ENCODE peak calls at places on chromosomes 12 and 14, in ten cellular contexts. One of them, this sample, is unnamed.

GRCh38 chr12:79531547-79531946 is 159.2 kb downstream of the PAWR start:
- DNase-seq in adipocyte: no peak
- DNase-seq in aorta: no peak
- DNase-seq in HTR-8/SVneo: no peak
- DNase-seq in T-helper 1 cell: no peak
- DNase-seq in esophagus squamous epithelium: no peak
- DNase-seq in occipital lobe: no peak
- DNase-seq in AG10803: no peak
- DNase-seq in NCI-H2081: no peak
- DNase-seq in amniotic stem cell: no peak
- DNase-seq in this sample: no peak

GRCh38 chr12:93978553-93978952 is 169.8 kb upstream of the PLXNC1 start:
- DNase-seq in adipocyte: peak
- DNase-seq in aorta: no peak
- DNase-seq in HTR-8/SVneo: no peak
- DNase-seq in T-helper 1 cell: no peak
- DNase-seq in esophagus squamous epithelium: no peak
- DNase-seq in occipital lobe: no peak
- DNase-seq in AG10803: peak
- DNase-seq in NCI-H2081: no peak
- DNase-seq in amniotic stem cell: no peak
- DNase-seq in this sample: no peak

GRCh38 chr12:48177985-48178384 is 5.5 kb upstream of the CCDC184 start:
- DNase-seq in adipocyte: no peak
- DNase-seq in aorta: no peak
- DNase-seq in HTR-8/SVneo: no peak
- DNase-seq in T-helper 1 cell: no peak
- DNase-seq in esophagus squamous epithelium: no peak
- DNase-seq in occipital lobe: no peak
- DNase-seq in AG10803: no peak
- DNase-seq in NCI-H2081: no peak
- DNase-seq in amniotic stem cell: no peak
- DNase-seq in this sample: no peak

GRCh38 chr12:89244536-89244935 is 107.8 kb downstream of the DUSP6 start:
- DNase-seq in adipocyte: no peak
- DNase-seq in aorta: no peak
- DNase-seq in HTR-8/SVneo: no peak
- DNase-seq in T-helper 1 cell: no peak
- DNase-seq in esophagus squamous epithelium: no peak
- DNase-seq in occipital lobe: no peak
- DNase-seq in AG10803: peak
- DNase-seq in NCI-H2081: no peak
- DNase-seq in amniotic stem cell: no peak
- DNase-seq in this sample: no peak

GRCh38 chr12:96081596-96081995 is 46.2 kb upstream of the LTA4H start:
- DNase-seq in adipocyte: no peak
- DNase-seq in aorta: no peak
- DNase-seq in HTR-8/SVneo: no peak
- DNase-seq in T-helper 1 cell: no peak
- DNase-seq in esophagus squamous epithelium: no peak
- DNase-seq in occipital lobe: no peak
- DNase-seq in AG10803: no peak
- DNase-seq in NCI-H2081: no peak
- DNase-seq in amniotic stem cell: no peak
- DNase-seq in this sample: no peak

GRCh38 chr12:13443498-13443897 is 247.0 kb downstream of the EMP1 start:
- DNase-seq in adipocyte: no peak
- DNase-seq in aorta: no peak
- DNase-seq in HTR-8/SVneo: no peak
- DNase-seq in T-helper 1 cell: no peak
- DNase-seq in esophagus squamous epithelium: no peak
- DNase-seq in occipital lobe: no peak
- DNase-seq in AG10803: no peak
- DNase-seq in NCI-H2081: no peak
- DNase-seq in amniotic stem cell: no peak
- DNase-seq in this sample: no peak

GRCh38 chr12:116674643-116675183 is 63.2 kb downstream of the SPRING1 start:
- DNase-seq in adipocyte: peak
- DNase-seq in aorta: no peak
- DNase-seq in HTR-8/SVneo: no peak
- DNase-seq in T-helper 1 cell: no peak
- DNase-seq in esophagus squamous epithelium: no peak
- DNase-seq in occipital lobe: no peak
- DNase-seq in AG10803: peak
- DNase-seq in NCI-H2081: no peak
- DNase-seq in amniotic stem cell: no peak
- DNase-seq in this sample: no peak

GRCh38 chr12:15538881-15539280 is 216.6 kb downstream of the PTPRO start:
- DNase-seq in adipocyte: peak
- DNase-seq in aorta: no peak
- DNase-seq in HTR-8/SVneo: no peak
- DNase-seq in T-helper 1 cell: no peak
- DNase-seq in esophagus squamous epithelium: no peak
- DNase-seq in occipital lobe: no peak
- DNase-seq in AG10803: peak
- DNase-seq in NCI-H2081: no peak
- DNase-seq in amniotic stem cell: no peak
- DNase-seq in this sample: no peak

GRCh38 chr12:58253663-58254062 is 312.3 kb downstream of the ATP23 start:
- DNase-seq in adipocyte: peak
- DNase-seq in aorta: no peak
- DNase-seq in HTR-8/SVneo: peak
- DNase-seq in T-helper 1 cell: no peak
- DNase-seq in esophagus squamous epithelium: no peak
- DNase-seq in occipital lobe: no peak
- DNase-seq in AG10803: no peak
- DNase-seq in NCI-H2081: no peak
- DNase-seq in amniotic stem cell: no peak
- DNase-seq in this sample: no peak

GRCh38 chr14:67766035-67766680 is 50.2 kb downstream of the ZFYVE26 start:
- DNase-seq in adipocyte: no peak
- DNase-seq in aorta: no peak
- DNase-seq in HTR-8/SVneo: no peak
- DNase-seq in T-helper 1 cell: no peak
- DNase-seq in esophagus squamous epithelium: no peak
- DNase-seq in occipital lobe: no peak
- DNase-seq in AG10803: no peak
- DNase-seq in NCI-H2081: no peak
- DNase-seq in amniotic stem cell: no peak
- DNase-seq in this sample: peak

GRCh38 chr12:124764870-124765570 is 98.6 kb downstream of the SCARB1 start:
- DNase-seq in adipocyte: peak
- DNase-seq in aorta: no peak
- DNase-seq in HTR-8/SVneo: no peak
- DNase-seq in T-helper 1 cell: no peak
- DNase-seq in esophagus squamous epithelium: no peak
- DNase-seq in occipital lobe: no peak
- DNase-seq in AG10803: peak
- DNase-seq in NCI-H2081: no peak
- DNase-seq in amniotic stem cell: peak
- DNase-seq in this sample: no peak

GRCh38 chr14:55514819-55515470 is 65.1 kb upstream of the KTN1 start:
- DNase-seq in adipocyte: peak
- DNase-seq in aorta: no peak
- DNase-seq in HTR-8/SVneo: no peak
- DNase-seq in T-helper 1 cell: no peak
- DNase-seq in esophagus squamous epithelium: no peak
- DNase-seq in occipital lobe: peak
- DNase-seq in AG10803: peak
- DNase-seq in NCI-H2081: no peak
- DNase-seq in amniotic stem cell: no peak
- DNase-seq in this sample: no peak

GRCh38 chr12:91983935-91984334 is 161.7 kb downstream of the BTG1 start:
- DNase-seq in adipocyte: no peak
- DNase-seq in aorta: no peak
- DNase-seq in HTR-8/SVneo: no peak
- DNase-seq in T-helper 1 cell: no peak
- DNase-seq in esophagus squamous epithelium: no peak
- DNase-seq in occipital lobe: no peak
- DNase-seq in AG10803: no peak
- DNase-seq in NCI-H2081: no peak
- DNase-seq in amniotic stem cell: no peak
- DNase-seq in this sample: no peak

GRCh38 chr14:30088620-30089019 is 161.0 kb upstream of the PRKD1 start:
- DNase-seq in adipocyte: no peak
- DNase-seq in aorta: no peak
- DNase-seq in HTR-8/SVneo: no peak
- DNase-seq in T-helper 1 cell: no peak
- DNase-seq in esophagus squamous epithelium: no peak
- DNase-seq in occipital lobe: no peak
- DNase-seq in AG10803: no peak
- DNase-seq in NCI-H2081: no peak
- DNase-seq in amniotic stem cell: no peak
- DNase-seq in this sample: no peak

GRCh38 chr12:118034429-118035193 is 18.1 kb downstream of the RFC5 start:
- DNase-seq in adipocyte: peak
- DNase-seq in aorta: no peak
- DNase-seq in HTR-8/SVneo: peak
- DNase-seq in T-helper 1 cell: no peak
- DNase-seq in esophagus squamous epithelium: no peak
- DNase-seq in occipital lobe: peak
- DNase-seq in AG10803: peak
- DNase-seq in NCI-H2081: peak
- DNase-seq in amniotic stem cell: no peak
- DNase-seq in this sample: no peak